ENCODE peak calls at places on chromosome 16, in nine cellular contexts. One of them, this sample, is unnamed.

GRCh38 chr16:17334096-17334495 is 136.7 kb downstream of the XYLT1 start:
- DNase-seq in GM12865: no peak
- DNase-seq in heart right ventricle: no peak
- DNase-seq in right lobe of liver: no peak
- DNase-seq in AG04450: peak
- DNase-seq in transverse colon: no peak
- DNase-seq in effector memory CD4-positive, alpha-beta T cell: no peak
- DNase-seq in AG10803: peak
- DNase-seq in H1: no peak
- DNase-seq in this sample: peak

GRCh38 chr16:1771072-1771863 is at the start of gene NME3:
- DNase-seq in GM12865: peak
- DNase-seq in heart right ventricle: peak
- DNase-seq in right lobe of liver: peak
- DNase-seq in AG04450: no peak
- DNase-seq in transverse colon: peak
- DNase-seq in effector memory CD4-positive, alpha-beta T cell: peak
- DNase-seq in AG10803: peak
- DNase-seq in H1: peak
- DNase-seq in this sample: peak

GRCh38 chr16:426115-426905 is 861 bp downstream of the RAB11FIP3 start:
- DNase-seq in GM12865: peak
- DNase-seq in heart right ventricle: peak
- DNase-seq in right lobe of liver: peak
- DNase-seq in AG04450: no peak
- DNase-seq in transverse colon: peak
- DNase-seq in effector memory CD4-positive, alpha-beta T cell: no peak
- DNase-seq in AG10803: no peak
- DNase-seq in H1: peak
- DNase-seq in this sample: no peak

GRCh38 chr16:89827383-89828198 is 684 bp upstream of the SPIRE2 start:
- DNase-seq in GM12865: no peak
- DNase-seq in heart right ventricle: peak
- DNase-seq in right lobe of liver: peak
- DNase-seq in AG04450: no peak
- DNase-seq in transverse colon: peak
- DNase-seq in effector memory CD4-positive, alpha-beta T cell: no peak
- DNase-seq in AG10803: peak
- DNase-seq in H1: peak
- DNase-seq in this sample: peak

GRCh38 chr16:68972008-68972407 is 128.7 kb downstream of the TANGO6 start:
- DNase-seq in GM12865: no peak
- DNase-seq in heart right ventricle: no peak
- DNase-seq in right lobe of liver: no peak
- DNase-seq in AG04450: no peak
- DNase-seq in transverse colon: no peak
- DNase-seq in effector memory CD4-positive, alpha-beta T cell: no peak
- DNase-seq in AG10803: no peak
- DNase-seq in H1: peak
- DNase-seq in this sample: no peak

GRCh38 chr16:29029168-29029994 is 44.5 kb downstream of the LAT start:
- DNase-seq in GM12865: peak
- DNase-seq in heart right ventricle: no peak
- DNase-seq in right lobe of liver: no peak
- DNase-seq in AG04450: peak
- DNase-seq in transverse colon: no peak
- DNase-seq in effector memory CD4-positive, alpha-beta T cell: no peak
- DNase-seq in AG10803: peak
- DNase-seq in H1: peak
- DNase-seq in this sample: peak

GRCh38 chr16:80704751-80705150 is 99.6 kb downstream of the CDYL2 start:
- DNase-seq in GM12865: no peak
- DNase-seq in heart right ventricle: no peak
- DNase-seq in right lobe of liver: no peak
- DNase-seq in AG04450: no peak
- DNase-seq in transverse colon: no peak
- DNase-seq in effector memory CD4-positive, alpha-beta T cell: no peak
- DNase-seq in AG10803: no peak
- DNase-seq in H1: no peak
- DNase-seq in this sample: no peak

GRCh38 chr16:87757841-87758426 is 7.9 kb downstream of the KLHDC4 start:
- DNase-seq in GM12865: no peak
- DNase-seq in heart right ventricle: no peak
- DNase-seq in right lobe of liver: no peak
- DNase-seq in AG04450: peak
- DNase-seq in transverse colon: no peak
- DNase-seq in effector memory CD4-positive, alpha-beta T cell: no peak
- DNase-seq in AG10803: no peak
- DNase-seq in H1: no peak
- DNase-seq in this sample: no peak

GRCh38 chr16:85433477-85433876 is 179.6 kb upstream of the GSE1 start:
- DNase-seq in GM12865: no peak
- DNase-seq in heart right ventricle: no peak
- DNase-seq in right lobe of liver: no peak
- DNase-seq in AG04450: no peak
- DNase-seq in transverse colon: no peak
- DNase-seq in effector memory CD4-positive, alpha-beta T cell: no peak
- DNase-seq in AG10803: no peak
- DNase-seq in H1: no peak
- DNase-seq in this sample: no peak
- H3K4me3 ChIP-seq in GM12865: no peak
- H3K4me3 ChIP-seq in heart right ventricle: no peak
- H3K4me3 ChIP-seq in right lobe of liver: no peak
- H3K4me3 ChIP-seq in AG04450: no peak
- H3K4me3 ChIP-seq in transverse colon: no peak
- H3K4me3 ChIP-seq in effector memory CD4-positive, alpha-beta T cell: no peak
- H3K4me3 ChIP-seq in AG10803: no peak
- H3K4me3 ChIP-seq in H1: no peak
- H3K4me3 ChIP-seq in this sample: no peak

DNA sequence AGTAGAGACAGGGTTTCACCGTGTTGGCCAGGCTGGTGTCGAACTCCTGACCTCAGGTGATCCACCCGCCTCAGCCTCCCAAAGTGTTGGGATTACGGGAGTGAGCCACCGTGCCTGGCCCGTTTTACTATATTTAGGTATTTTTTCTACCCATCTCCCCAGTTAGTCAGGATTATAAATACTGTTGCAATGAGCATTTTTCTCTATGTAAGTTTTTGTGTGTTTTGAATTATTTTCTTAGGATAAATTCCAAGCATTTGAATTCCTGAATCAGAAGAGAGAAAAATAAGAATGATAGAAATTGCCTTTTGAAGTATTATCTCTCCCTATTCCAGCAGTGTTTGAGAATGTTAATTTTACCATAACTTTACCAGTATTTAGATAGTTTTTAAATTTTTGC is 36.6 kb downstream of the KIAA0513 start:
- DNase-seq in GM12865: no peak
- DNase-seq in heart right ventricle: no peak
- DNase-seq in right lobe of liver: no peak
- DNase-seq in AG04450: no peak
- DNase-seq in transverse colon: no peak
- DNase-seq in effector memory CD4-positive, alpha-beta T cell: no peak
- DNase-seq in AG10803: no peak
- DNase-seq in H1: no peak
- DNase-seq in this sample: no peak
- H3K4me3 ChIP-seq in GM12865: no peak
- H3K4me3 ChIP-seq in heart right ventricle: no peak
- H3K4me3 ChIP-seq in right lobe of liver: no peak
- H3K4me3 ChIP-seq in AG04450: no peak
- H3K4me3 ChIP-seq in transverse colon: no peak
- H3K4me3 ChIP-seq in effector memory CD4-positive, alpha-beta T cell: no peak
- H3K4me3 ChIP-seq in AG10803: no peak
- H3K4me3 ChIP-seq in H1: no peak
- H3K4me3 ChIP-seq in this sample: no peak

DNA sequence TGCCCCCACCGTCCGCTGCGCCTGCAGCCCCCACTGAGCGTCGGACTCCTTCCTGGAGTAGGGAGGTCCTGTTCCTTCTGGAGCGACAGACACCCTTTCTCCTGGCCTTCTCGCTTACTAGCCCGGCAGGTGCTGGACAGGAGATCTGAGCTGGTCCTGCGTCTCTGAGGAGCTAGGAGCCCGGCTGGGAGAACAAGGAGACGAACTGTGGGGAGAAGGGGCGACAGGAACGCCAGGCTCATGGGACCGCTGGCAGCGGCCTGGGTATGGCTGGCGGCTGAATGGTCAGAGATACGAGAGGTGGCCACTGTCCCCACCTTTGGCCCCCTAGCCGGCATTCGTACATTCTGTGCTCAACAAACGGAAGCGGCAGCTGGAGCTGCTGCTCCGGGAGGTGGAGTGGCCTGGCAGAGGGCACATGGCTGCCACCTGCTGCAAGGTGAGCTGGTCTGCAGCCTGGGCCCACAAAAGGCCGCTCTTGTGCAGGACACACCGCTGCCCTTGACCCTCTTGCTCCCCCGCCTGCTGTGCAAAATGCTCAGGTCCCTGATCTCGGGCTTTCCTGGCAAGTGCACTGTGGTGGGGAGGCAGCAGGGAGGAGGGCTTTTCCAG is 2066.7 kb downstream of the TP53TG3F start:
- DNase-seq in GM12865: no peak
- DNase-seq in heart right ventricle: no peak
- DNase-seq in right lobe of liver: no peak
- DNase-seq in AG04450: no peak
- DNase-seq in transverse colon: no peak
- DNase-seq in effector memory CD4-positive, alpha-beta T cell: no peak
- DNase-seq in AG10803: no peak
- DNase-seq in H1: no peak
- DNase-seq in this sample: no peak
- H3K4me3 ChIP-seq in GM12865: no peak
- H3K4me3 ChIP-seq in heart right ventricle: no peak
- H3K4me3 ChIP-seq in right lobe of liver: no peak
- H3K4me3 ChIP-seq in AG04450: no peak
- H3K4me3 ChIP-seq in transverse colon: no peak
- H3K4me3 ChIP-seq in effector memory CD4-positive, alpha-beta T cell: no peak
- H3K4me3 ChIP-seq in AG10803: no peak
- H3K4me3 ChIP-seq in H1: no peak
- H3K4me3 ChIP-seq in this sample: no peak

DNA sequence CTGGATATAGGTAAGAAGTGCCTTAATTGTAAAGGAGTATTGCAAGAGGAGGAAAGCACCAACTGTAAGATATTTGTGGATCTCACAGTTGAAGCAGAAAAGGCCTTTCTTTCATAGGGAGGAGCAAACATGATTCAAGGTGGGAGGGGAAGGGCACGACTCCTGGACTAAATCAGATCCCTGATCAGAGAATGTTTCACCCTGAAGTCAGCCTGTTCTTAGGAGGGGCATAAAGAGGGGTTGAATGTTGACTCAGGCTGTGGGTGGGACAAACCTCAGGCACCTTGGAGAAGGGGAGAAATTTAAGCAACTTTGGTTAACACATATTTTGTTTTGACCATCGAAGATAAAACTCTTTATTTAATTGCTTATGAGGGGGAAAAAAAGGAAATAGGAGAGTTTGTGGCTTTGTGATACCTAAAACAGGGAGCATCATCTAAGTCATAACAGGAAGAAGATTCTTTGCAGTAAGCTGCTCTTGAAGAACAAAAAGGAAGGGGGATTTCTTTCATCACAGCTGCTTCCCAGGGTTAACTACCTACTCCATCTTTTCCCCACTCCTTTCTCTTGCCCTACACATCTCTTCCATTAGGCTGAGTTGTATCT is 158.6 kb upstream of the ZNF267 start:
- DNase-seq in GM12865: no peak
- DNase-seq in heart right ventricle: no peak
- DNase-seq in right lobe of liver: no peak
- DNase-seq in AG04450: no peak
- DNase-seq in transverse colon: no peak
- DNase-seq in effector memory CD4-positive, alpha-beta T cell: no peak
- DNase-seq in AG10803: no peak
- DNase-seq in H1: no peak
- DNase-seq in this sample: no peak
- H3K4me3 ChIP-seq in GM12865: peak
- H3K4me3 ChIP-seq in heart right ventricle: no peak
- H3K4me3 ChIP-seq in right lobe of liver: no peak
- H3K4me3 ChIP-seq in AG04450: no peak
- H3K4me3 ChIP-seq in transverse colon: no peak
- H3K4me3 ChIP-seq in effector memory CD4-positive, alpha-beta T cell: peak
- H3K4me3 ChIP-seq in AG10803: no peak
- H3K4me3 ChIP-seq in H1: peak
- H3K4me3 ChIP-seq in this sample: no peak

DNA sequence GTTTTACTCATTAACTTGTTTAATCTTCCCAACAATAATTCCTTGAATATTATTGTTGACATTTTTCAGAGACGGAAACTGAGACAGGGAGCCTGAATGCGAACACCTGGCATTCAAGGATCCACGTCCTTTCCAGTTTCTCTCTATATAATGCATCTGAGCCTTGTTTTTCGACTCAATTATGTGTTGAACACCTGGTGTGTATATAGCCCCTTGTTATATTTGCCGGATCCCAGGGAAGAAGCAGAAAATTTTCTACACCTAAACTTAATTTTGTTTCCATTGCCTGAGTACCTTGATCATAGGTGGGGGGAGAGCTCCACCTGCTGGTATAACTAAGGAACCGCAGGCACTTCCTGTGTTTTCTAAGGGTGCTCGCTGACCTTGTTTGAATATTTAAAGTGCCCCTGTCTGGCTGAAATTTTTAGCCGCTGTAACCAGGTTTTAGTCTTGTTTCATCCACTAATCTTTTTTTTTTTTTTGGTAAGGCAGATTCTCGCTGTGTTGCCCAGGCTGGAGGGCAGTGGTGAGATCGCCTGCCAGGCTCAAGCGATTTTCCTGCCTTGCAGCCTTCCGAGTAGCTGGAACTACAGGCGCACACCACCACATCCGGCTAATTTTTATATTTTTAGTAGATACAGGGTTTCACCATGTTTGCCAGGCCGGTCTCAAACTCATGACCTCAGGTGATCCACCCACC is 6.6 kb upstream of the NUBP1 start:
- DNase-seq in GM12865: peak
- DNase-seq in heart right ventricle: peak
- DNase-seq in right lobe of liver: peak
- DNase-seq in AG04450: peak
- DNase-seq in transverse colon: peak
- DNase-seq in effector memory CD4-positive, alpha-beta T cell: peak
- DNase-seq in AG10803: peak
- DNase-seq in H1: peak
- DNase-seq in this sample: peak
- H3K4me3 ChIP-seq in GM12865: peak
- H3K4me3 ChIP-seq in heart right ventricle: no peak
- H3K4me3 ChIP-seq in right lobe of liver: peak
- H3K4me3 ChIP-seq in AG04450: no peak
- H3K4me3 ChIP-seq in transverse colon: peak
- H3K4me3 ChIP-seq in effector memory CD4-positive, alpha-beta T cell: peak
- H3K4me3 ChIP-seq in AG10803: no peak
- H3K4me3 ChIP-seq in H1: no peak
- H3K4me3 ChIP-seq in this sample: no peak